ENCODE peak calls at places on chromosomes 13 and 19, in six cellular contexts. U is GM12892; H is activated CD4-positive, alpha-beta T cell treated with anti-CD3 and anti-CD28 coated beads, Interleukin-2, amount 10 ng/mL, durations not matched to agents 7 days and 5 days; E is GM23248; I is WERI-Rb-1; R is choroid plexus epithelial cell. G is an unnamed sample.

GRCh38 chr13:60356970-60357369 is 40.0 kb upstream of the TDRD3 start:
- DNase-seq in U (no peak), H (no peak), E (no peak), I (no peak), R (no peak), G (no peak)

GRCh38 chr13:98487522-98487921 is 89.4 kb downstream of the STK24 start:
- DNase-seq in U (no peak), H (no peak), E (no peak), I (no peak), R (no peak), G (no peak)

GRCh38 chr19:42274065-42274682 is 5.1 kb downstream of the CIC start:
- DNase-seq in U (no peak), H (no peak), E (no peak), I (no peak), R (no peak), G (no peak)

GRCh38 chr19:8363803-8364771 is at the start of gene ANGPTL4:
- DNase-seq in U (no peak), H (peak; percentile 53), E (peak; percentile 81), I (peak; percentile 74), R (peak; percentile 81), G (peak; percentile 88)

GRCh38 chr13:57326532-57326931 is 159.5 kb downstream of the PRR20E start:
- DNase-seq in U (no peak), H (no peak), E (no peak), I (no peak), R (no peak), G (no peak)

GRCh38 chr19:17026706-17027427 is at the start of gene CPAMD8:
- DNase-seq in U (no peak), H (no peak), E (no peak), I (no peak), R (no peak), G (no peak)

GRCh38 chr13:75830842-75831241 is 194.7 kb downstream of the LMO7 start:
- DNase-seq in U (no peak), H (no peak), E (peak; percentile 81), I (no peak), R (peak; percentile 48), G (peak; percentile 46)

GRCh38 chr13:32314968-32315254 is 252 bp downstream of the ZAR1L start:
- DNase-seq in U (no peak), H (peak; percentile 69), E (peak; percentile 81), I (peak; percentile 25), R (peak; percentile 81), G (peak; percentile 57)

G was measured in mesenchymal stem cell.